ENCODE peak calls at places on chromosome 4, in five cellular contexts. R is stomach, H is tibial nerve, W is NB4, Z is breast epithelium. X is an unnamed sample.

GRCh38 chr4:54226399-54227260 is 2.5 kb upstream of the PDGFRA start:
- DNase-seq in R (no peak), H (peak), W (no peak), Z (peak), X (no peak)

GRCh38 chr4:151322565-151322964 is 2.8 kb downstream of the SH3D19 start:
- DNase-seq in R (no peak), H (no peak), W (no peak), Z (peak), X (peak)

GRCh38 chr4:183471960-183472708 is 27.7 kb downstream of the CDKN2AIP start:
- DNase-seq in R (peak), H (peak), W (peak), Z (peak), X (peak)

GRCh38 chr4:188819243-188819642 is 680.0 kb downstream of the TRIML1 start:
- DNase-seq in R (no peak), H (no peak), W (no peak), Z (no peak), X (no peak)

GRCh38 chr4:152579916-152580315 is 44.0 kb upstream of the FBXW7 start:
- DNase-seq in R (no peak), H (no peak), W (no peak), Z (no peak), X (no peak)

GRCh38 chr4:16168710-16169388 is 57.4 kb downstream of the TAPT1 start:
- DNase-seq in R (no peak), H (no peak), W (no peak), Z (no peak), X (no peak)

GRCh38 chr4:89838005-89838404 is 1.0 kb upstream of the SNCA start:
- DNase-seq in R (no peak), H (no peak), W (no peak), Z (no peak), X (no peak)

GRCh38 chr4:47617607-47618006 is 132.5 kb downstream of the ATP10D start:
- DNase-seq in R (no peak), H (no peak), W (no peak), Z (no peak), X (no peak)

GRCh38 chr4:113684534-113685091 is 76.9 kb downstream of the CAMK2D start:
- DNase-seq in R (peak), H (peak), W (peak), Z (peak), X (no peak)

GRCh38 chr4:132619968-132620367 is 529.1 kb upstream of the PCDH10 start:
- DNase-seq in R (no peak), H (no peak), W (no peak), Z (no peak), X (no peak)

GRCh38 chr4:7127591-7127990 is 59.7 kb upstream of the GRPEL1 start:
- DNase-seq in R (no peak), H (no peak), W (no peak), Z (no peak), X (no peak)

GRCh38 chr4:149928507-149928906 is 112.9 kb upstream of the IQCM start:
- DNase-seq in R (no peak), H (no peak), W (no peak), Z (no peak), X (no peak)

GRCh38 chr4:27018076-27018475 is 157.4 kb downstream of the STIM2 start:
- DNase-seq in R (no peak), H (no peak), W (no peak), Z (no peak), X (no peak)

GRCh38 chr4:57078685-57079521 is 31.3 kb downstream of the IGFBP7 start:
- DNase-seq in R (no peak), H (no peak), W (no peak), Z (no peak), X (no peak)

GRCh38 chr4:6875431-6875831 is 34.2 kb upstream of the TBC1D14 start:
- DNase-seq in R (no peak), H (peak), W (peak), Z (peak), X (no peak)

GRCh38 chr4:81564025-81564424 is 92.3 kb upstream of the RASGEF1B start:
- DNase-seq in R (no peak), H (no peak), W (no peak), Z (no peak), X (no peak)

GRCh38 chr4:37682701-37683401 is 3.3 kb downstream of the RELL1 start:
- DNase-seq in R (no peak), H (no peak), W (peak), Z (no peak), X (no peak)

GRCh38 chr4:176778063-176778462 is 14.7 kb downstream of the VEGFC start:
- DNase-seq in R (no peak), H (no peak), W (no peak), Z (no peak), X (no peak)

GRCh38 chr4:44196796-44197195 is 251.8 kb downstream of the KCTD8 start:
- DNase-seq in R (no peak), H (no peak), W (no peak), Z (no peak), X (no peak)

GRCh38 chr4:158873795-158874359 is 105.1 kb downstream of the FNIP2 start:
- DNase-seq in R (no peak), H (no peak), W (no peak), Z (no peak), X (no peak)

GRCh38 chr4:7638984-7639789 is 204.5 kb upstream of the PSAPL1 start:
- DNase-seq in R (no peak), H (no peak), W (peak), Z (no peak), X (no peak)

GRCh38 chr4:139853309-139853708 is 187.7 kb downstream of the MGST2 start:
- DNase-seq in R (no peak), H (no peak), W (no peak), Z (no peak), X (no peak)

GRCh38 chr4:160403066-160403465 is 1300.2 kb downstream of the RAPGEF2 start:
- DNase-seq in R (no peak), H (no peak), W (no peak), Z (no peak), X (no peak)

GRCh38 chr4:138535316-138535715 is 293.2 kb upstream of the SLC7A11 start:
- DNase-seq in R (no peak), H (no peak), W (no peak), Z (no peak), X (no peak)

GRCh38 chr4:47939456-47939855 is 25.1 kb upstream of the NFXL1 start:
- DNase-seq in R (no peak), H (no peak), W (no peak), Z (no peak), X (no peak)

GRCh38 chr4:185820119-185821028 is 8.4 kb upstream of the SORBS2 start:
- DNase-seq in R (peak), H (no peak), W (no peak), Z (no peak), X (no peak)

GRCh38 chr4:95548738-95549245 is at the start of gene UNC5C:
- DNase-seq in R (peak), H (peak), W (peak), Z (peak), X (no peak)

GRCh38 chr4:115356176-115356575 is 242.8 kb upstream of the NDST4 start:
- DNase-seq in R (no peak), H (no peak), W (no peak), Z (no peak), X (no peak)

GRCh38 chr4:37706032-37706431 is 19.9 kb upstream of the RELL1 start:
- DNase-seq in R (no peak), H (no peak), W (no peak), Z (no peak), X (no peak)

GRCh38 chr4:10006236-10006603 is 15.1 kb downstream of the SLC2A9 start:
- DNase-seq in R (peak), H (peak), W (peak), Z (peak), X (no peak)

GRCh38 chr4:98928131-98928504 is 815 bp downstream of the EIF4E start:
- DNase-seq in R (peak), H (peak), W (peak), Z (peak), X (no peak)

GRCh38 chr4:174714393-174715211 is 114.4 kb downstream of the GLRA3 start:
- DNase-seq in R (peak), H (peak), W (peak), Z (no peak), X (no peak)

GRCh38 chr4:111494471-111494870 is 650.8 kb upstream of the FAM241A start:
- DNase-seq in R (no peak), H (no peak), W (no peak), Z (no peak), X (no peak)
- H3K4me3 ChIP-seq in R (no peak), H (no peak), W (no peak), Z (no peak), X (no peak)

GRCh38 chr4:52715255-52715897 is 35.8 kb downstream of the ERVMER34-1 start:
- DNase-seq in R (no peak), H (no peak), W (no peak), Z (no peak), X (no peak)
- TF ChIP-seq POLR2A in R (no peak), H (no peak), W (no peak), Z (no peak), X (no peak)

DNA sequence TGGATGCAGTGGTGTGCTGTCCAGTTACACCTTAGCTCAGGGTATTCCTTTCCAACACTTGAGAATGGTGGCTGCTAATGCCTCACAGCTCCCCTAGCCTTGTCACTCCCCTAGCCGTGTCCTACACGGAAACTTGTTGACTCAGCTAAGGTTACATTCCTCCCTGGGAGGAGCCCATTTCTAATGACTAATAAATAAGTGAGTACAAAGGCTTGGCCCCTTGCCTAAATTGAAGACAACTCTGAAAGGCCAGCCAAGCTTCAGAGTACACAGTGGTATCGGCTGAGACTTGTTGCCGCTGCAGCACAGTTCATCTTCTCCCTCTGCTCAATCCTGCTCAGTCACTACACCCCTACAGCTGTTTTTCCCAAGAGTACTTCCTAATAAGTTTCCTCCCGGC is 21.2 kb upstream of the SLC25A31 start:
- DNase-seq in R (peak), H (no peak), W (no peak), Z (peak), X (no peak)
- H3K4me3 ChIP-seq in R (no peak), H (no peak), W (no peak), Z (peak), X (no peak)

GRCh38 chr4:18113710-18114331 is 92.3 kb upstream of the LCORL start:
- DNase-seq in R (no peak), H (no peak), W (no peak), Z (no peak), X (no peak)

GRCh38 chr4:18106620-18107019 is 85.1 kb upstream of the LCORL start:
- DNase-seq in R (peak), H (no peak), W (no peak), Z (no peak), X (no peak)

GRCh38 chr4:18110099-18110498 is 88.5 kb upstream of the LCORL start:
- DNase-seq in R (no peak), H (no peak), W (no peak), Z (no peak), X (no peak)

GRCh38 chr4:18111100-18111499 is 89.5 kb upstream of the LCORL start:
- DNase-seq in R (no peak), H (no peak), W (peak), Z (no peak), X (no peak)

DNA sequence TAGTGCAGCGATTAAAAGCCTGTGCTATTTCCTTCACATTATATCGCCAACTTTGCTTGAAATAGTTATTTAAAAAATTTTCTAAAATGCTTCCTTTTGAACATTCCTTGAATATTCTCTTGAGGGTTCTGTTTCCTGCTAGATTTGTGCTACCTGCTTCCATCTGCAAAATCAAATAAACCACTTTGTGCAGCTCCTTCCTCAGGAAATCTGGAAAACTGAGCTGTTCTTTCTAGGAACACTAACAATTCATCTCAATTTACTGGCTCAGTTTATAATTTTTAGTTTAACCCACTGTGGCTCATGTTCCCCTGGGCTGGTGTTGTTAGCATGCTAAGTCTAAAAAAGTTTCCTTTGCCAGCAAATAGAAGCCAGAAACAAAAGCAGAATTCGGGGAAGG is 88.1 kb upstream of the LCORL start:
- DNase-seq in R (no peak), H (no peak), W (no peak), Z (no peak), X (no peak)
- TF ChIP-seq POLR2A in R (no peak), H (no peak), W (no peak), Z (no peak), X (no peak)

GRCh38 chr4:82789377-82789776 is 9.2 kb downstream of the SCD5 start:
- DNase-seq in R (no peak), H (no peak), W (no peak), Z (no peak), X (peak)
- H3K4me3 ChIP-seq in R (no peak), H (no peak), W (no peak), Z (no peak), X (no peak)

DNA sequence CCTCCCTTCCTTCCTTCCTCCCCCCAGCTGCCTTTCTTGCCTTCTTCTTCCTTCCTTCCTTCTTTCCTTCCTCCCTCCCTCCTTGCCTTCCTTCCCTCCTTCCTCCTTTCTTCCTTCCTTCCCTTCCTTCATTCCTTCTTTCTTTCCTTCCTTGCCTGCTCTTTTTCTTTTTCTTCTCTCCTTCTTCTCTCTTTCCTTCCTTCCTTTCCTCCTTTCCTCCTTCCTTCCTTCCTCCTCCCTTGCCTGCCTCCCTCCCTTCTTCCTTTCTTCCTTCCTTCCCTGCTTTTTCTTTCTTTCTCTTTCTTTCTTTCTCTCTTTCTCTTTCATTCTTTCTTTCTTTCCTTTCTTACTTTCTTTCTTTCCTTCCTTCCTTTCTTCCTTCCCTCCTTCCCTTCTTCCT is 49.1 kb downstream of the STK32B start:
- DNase-seq in R (no peak), H (no peak), W (no peak), Z (no peak), X (no peak)
- TF ChIP-seq POLR2A in R (no peak), H (no peak), W (no peak), Z (no peak), X (no peak)

GRCh38 chr4:40548256-40548655 is 81.4 kb downstream of the RBM47 start:
- DNase-seq in R (no peak), H (no peak), W (no peak), Z (no peak), X (no peak)
- H3K4me3 ChIP-seq in R (no peak), H (no peak), W (no peak), Z (no peak), X (no peak)

GRCh38 chr4:124713213-124713592 is 671 bp upstream of the ANKRD50 start:
- DNase-seq in R (peak), H (peak), W (peak), Z (peak), X (no peak)
- TF ChIP-seq POLR2A in R (no peak), H (no peak), W (no peak), Z (no peak), X (no peak)

DNA sequence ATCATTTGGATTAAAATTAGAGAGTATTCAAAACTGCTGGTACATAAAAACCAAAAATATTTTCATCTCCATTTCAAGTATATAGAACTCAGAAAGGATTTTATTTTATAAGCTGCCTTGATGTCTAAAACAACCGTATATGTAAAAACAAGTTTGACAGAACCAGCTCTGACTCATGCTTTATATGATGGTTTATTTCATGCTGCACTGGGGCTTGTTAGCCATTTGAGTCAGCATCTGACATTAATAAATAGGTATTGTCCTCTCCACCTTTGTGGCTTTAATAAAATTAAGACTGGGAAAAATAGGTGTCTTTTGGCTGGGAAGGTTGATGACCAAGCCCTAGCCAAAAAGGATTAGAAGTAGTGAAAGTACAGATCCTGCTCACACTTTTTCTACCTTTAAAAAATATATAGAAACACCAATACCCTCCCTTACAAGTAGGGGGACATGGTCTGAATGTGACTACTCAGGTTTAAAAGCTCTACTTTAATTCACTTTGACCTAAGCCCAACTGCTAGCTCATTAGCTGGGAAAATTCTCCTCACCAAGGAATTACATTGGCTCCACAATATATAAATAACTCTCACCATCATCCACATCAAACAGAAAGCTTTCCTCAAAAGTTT is 228.1 kb downstream of the ADAMTS3 start:
- DNase-seq in R (no peak), H (no peak), W (no peak), Z (no peak), X (no peak)
- H3K4me3 ChIP-seq in R (no peak), H (no peak), W (no peak), Z (no peak), X (no peak)

GRCh38 chr4:2962099-2962455 is 1.1 kb downstream of the NOP14 start:
- DNase-seq in R (no peak), H (no peak), W (peak), Z (no peak), X (no peak)

GRCh38 chr4:2964077-2964471 is 703 bp downstream of the GRK4 start:
- DNase-seq in R (no peak), H (no peak), W (peak), Z (no peak), X (no peak)

GRCh38 chr4:2963185-2964076 is at the start of the genes GRK4 and NOP14:
- DNase-seq in R (peak), H (peak), W (peak), Z (peak), X (peak)

GRCh38 chr4:2962614-2963184 is 507 bp downstream of the NOP14 start:
- DNase-seq in R (peak), H (peak), W (peak), Z (no peak), X (no peak)

GRCh38 chr4:2961411-2962098 is 1.7 kb downstream of the NOP14 start:
- DNase-seq in R (no peak), H (no peak), W (peak), Z (no peak), X (no peak)
- TF ChIP-seq POLR2A in R (no peak), H (no peak), W (no peak), Z (no peak), X (no peak)

X was measured in esophagus muscularis mucosa.